ENCODE peak calls at places on chromosomes 7 and 10, in five cellular contexts. L, W, K, X and G are unnamed samples.

GRCh38 chr10:30431435-30431911 is 2.5 kb upstream of the MAP3K8 start:
- DNase-seq in W (no peak), X (no peak), K (no peak), L (no peak), G (no peak)

GRCh38 chr7:114508096-114508495 is 93.5 kb downstream of the FOXP2 start:
- DNase-seq in L (no peak), K (no peak), X (no peak), W (no peak), G (no peak)

GRCh38 chr10:78203915-78204818 is 170.5 kb downstream of the RPS24 start:
- DNase-seq in W (peak), X (no peak), K (no peak), L (no peak), G (no peak)

GRCh38 chr10:53109320-53109719 is 336.7 kb upstream of the MBL2 start:
- DNase-seq in X (no peak), K (no peak), L (no peak), W (no peak), G (no peak)

GRCh38 chr10:98078774-98079173 is 48.4 kb upstream of the CRTAC1 start:
- DNase-seq in W (no peak), K (no peak), X (no peak), L (no peak), G (no peak)

GRCh38 chr10:79069325-79070090 is 742 bp downstream of the ZMIZ1 start:
- DNase-seq in L (no peak), W (peak), X (no peak), K (no peak), G (no peak)

GRCh38 chr7:34075976-34076375 is 170.6 kb downstream of the BMPER start:
- DNase-seq in K (no peak), X (no peak), L (no peak), W (no peak), G (no peak)

GRCh38 chr7:28292826-28293528 is 112.4 kb upstream of the JAZF1 start:
- DNase-seq in L (no peak), X (no peak), K (no peak), W (no peak), G (no peak)

DNA sequence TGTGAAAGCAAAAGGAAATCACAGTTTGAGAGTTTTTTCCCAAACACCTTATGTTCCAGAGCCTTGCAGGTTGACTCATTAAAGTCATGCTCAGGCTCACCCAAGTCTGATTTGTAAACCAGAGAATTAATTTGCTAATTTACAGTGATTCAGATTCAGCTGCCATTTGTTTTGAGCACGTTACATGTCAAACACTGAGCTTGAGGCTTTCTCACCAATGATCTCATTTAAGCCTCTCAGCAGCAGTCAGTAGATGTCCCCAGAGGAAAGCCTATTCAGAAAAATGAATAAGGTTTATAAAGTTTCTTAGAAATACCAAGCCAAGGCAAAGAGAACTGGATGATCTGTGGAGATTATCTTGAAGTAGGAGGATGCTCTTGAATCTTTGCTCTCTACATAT is 420.4 kb downstream of the HTR7 start:
- DNase-seq in X (no peak), L (no peak), W (no peak), K (no peak), G (no peak)
- TF ChIP-seq CTCF in X (no peak), L (no peak), W (no peak), K (no peak), G (no peak)

GRCh38 chr7:129502708-129503685 is 666 bp downstream of the SMKR1 start:
- DNase-seq in K (no peak), W (peak), X (no peak), L (peak), G (peak)
- TF ChIP-seq CTCF in K (no peak), W (no peak), X (no peak), L (peak), G (peak)

DNA sequence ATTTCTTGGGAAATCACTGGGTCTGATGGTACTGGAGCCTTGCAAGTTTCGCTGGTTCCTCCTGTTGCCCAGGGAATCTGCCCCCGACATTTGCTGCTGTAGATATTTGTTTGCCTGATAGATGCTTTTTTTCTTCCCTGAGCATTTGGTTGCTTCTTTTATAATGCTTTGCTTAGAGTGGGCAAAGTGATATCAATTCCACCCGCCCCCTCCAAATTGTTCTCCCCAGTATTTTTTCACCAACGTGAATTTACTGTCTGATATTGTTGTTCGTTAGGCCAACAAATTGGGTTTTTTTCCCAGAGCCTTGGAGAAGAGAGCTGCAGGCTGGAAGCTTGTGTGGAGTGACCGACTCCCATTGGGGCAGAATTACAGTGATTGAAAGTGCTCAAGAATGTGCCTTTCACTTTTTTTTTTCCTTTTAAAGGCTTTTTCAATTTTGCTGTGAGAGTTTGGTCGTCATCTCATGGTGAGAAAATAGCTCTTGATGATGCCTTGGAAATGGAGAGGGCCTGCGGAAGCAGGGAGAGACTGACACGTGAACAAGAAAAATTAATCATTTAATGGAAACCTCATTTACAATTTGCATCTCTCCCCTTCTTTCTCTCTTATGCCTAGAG is 2.5 kb downstream of the GRK5 start:
- DNase-seq in K (no peak), W (no peak), L (no peak), X (no peak), G (no peak)
- TF ChIP-seq CTCF in K (peak), W (no peak), L (peak), X (no peak), G (no peak)

GRCh38 chr10:91163709-91164474 is 56.6 kb upstream of the PCGF5 start:
- DNase-seq in W (peak), L (peak), X (peak), K (peak), G (peak)
- TF ChIP-seq CTCF in W (no peak), L (no peak), X (no peak), K (peak), G (peak)

GRCh38 chr7:21504021-21504420 is 38.8 kb upstream of the DNAH11 start:
- DNase-seq in K (no peak), L (no peak), X (no peak), W (peak), G (no peak)
- TF ChIP-seq CTCF in K (no peak), L (no peak), X (no peak), W (no peak), G (no peak)

DNA sequence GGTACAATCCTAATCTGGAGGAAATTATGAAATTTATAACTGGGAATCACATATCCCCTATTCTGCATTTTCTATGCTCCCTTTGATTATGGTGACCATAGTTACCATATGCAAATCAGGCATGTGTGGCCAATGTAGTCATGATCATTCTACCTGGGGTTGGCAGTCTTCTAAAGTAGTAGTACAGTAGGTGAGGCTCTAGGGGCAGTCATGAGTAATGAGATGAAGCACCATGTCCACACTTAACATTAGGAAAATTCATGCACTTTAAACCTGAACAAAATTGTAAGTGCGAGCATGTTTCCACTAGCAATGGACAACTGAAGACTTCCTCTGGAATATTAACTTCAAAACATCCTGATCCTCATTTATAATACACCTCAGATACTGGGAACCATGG is 545.9 kb downstream of the SUGCT start:
- DNase-seq in K (no peak), L (no peak), X (no peak), W (no peak), G (no peak)
- TF ChIP-seq CTCF in K (peak), L (peak), X (no peak), W (no peak), G (peak)

DNA sequence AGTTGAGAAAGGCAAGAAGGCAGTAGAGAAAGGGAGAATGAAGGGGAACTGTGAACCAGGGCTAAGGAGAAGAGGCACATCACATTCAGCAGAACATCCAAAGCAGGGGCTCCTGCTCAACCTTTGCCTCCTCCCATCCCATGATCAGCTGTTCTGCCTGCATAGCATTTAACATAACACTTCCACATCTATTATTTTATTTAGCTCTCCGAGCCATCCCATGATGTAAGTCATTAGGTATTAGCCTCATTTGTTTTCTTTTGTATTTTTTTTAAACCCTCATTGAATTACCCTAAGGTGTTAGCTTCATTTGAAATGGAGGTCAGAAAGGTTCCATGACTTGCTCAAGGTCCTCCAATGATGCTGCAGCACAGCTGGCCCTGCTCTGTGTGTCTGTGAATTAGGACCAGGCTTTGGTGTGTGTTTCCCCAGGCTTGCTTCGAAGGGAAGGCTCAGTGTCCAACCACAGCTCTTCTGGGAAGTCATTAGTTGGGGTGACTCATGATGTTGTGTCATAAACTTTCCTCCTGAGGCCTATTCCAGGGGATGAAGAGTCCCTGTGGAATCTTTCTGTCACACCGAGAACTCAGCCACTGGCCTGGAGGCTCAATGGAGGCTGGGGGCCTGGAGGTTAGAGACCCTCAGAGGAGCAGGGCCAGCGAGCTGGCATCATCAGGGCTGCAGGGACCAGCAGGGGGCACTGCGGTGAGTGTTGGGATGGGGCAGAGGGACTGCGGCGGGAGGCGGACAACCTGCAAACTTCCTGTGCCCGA is 16.5 kb downstream of the NPFFR1 start:
- DNase-seq in K (no peak), L (peak), W (peak), X (no peak), G (no peak)
- TF ChIP-seq CTCF in K (peak), L (peak), W (no peak), X (no peak), G (peak)

GRCh38 chr10:130265542-130265941 is 129.4 kb downstream of the GLRX3 start:
- DNase-seq in W (no peak), X (no peak), L (no peak), K (no peak), G (no peak)
- TF ChIP-seq CTCF in W (no peak), X (no peak), L (no peak), K (no peak), G (no peak)

DNA sequence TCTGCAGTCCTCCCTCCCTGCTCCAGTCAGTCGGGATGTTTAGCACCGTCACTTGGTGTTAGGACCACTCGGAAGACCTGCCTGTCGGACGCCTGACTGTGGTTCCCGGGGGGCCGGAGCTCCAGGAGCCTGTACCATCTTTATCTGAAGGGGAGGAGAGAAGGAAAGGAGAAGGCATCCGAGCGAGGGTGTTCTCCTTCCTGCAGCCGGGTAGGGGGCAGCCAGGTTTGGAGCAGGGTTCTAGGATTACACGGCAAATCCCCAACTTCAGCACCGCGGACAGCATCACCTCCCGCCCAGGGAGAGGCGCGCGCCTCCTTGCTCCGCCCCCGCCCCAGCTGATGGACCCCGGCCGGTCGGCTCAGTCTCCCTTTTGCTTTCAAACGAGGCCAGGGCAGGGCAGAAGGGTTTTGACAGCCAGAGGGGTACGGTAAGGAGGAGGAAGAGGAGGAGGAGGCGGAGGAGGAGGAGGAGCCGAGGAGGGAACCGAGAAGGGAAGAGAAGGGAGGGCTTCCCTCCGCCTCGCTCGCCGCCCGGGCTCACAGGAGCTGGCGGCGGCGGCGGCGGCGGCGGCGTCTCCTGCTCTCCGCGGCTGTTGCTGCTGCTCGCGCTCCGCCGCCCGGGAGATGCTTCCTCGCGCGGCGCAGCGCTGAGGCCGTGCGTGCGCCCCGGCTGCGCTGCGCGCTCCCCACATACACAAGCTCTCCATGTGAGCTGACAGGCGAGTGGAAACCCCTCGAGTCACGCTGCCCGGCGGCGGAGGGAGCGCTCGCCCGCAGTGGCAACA is 743 bp upstream of the CNTNAP2 start:
- DNase-seq in L (peak), W (peak), X (no peak), K (no peak), G (peak)
- TF ChIP-seq CTCF in L (no peak), W (no peak), X (no peak), K (no peak), G (no peak)